ENCODE peak calls at places on chromosomes 2 and 18, in six cellular contexts. M is uterus; W is adipocyte; S is epithelial cell of prostate; H is activated T-cell treated with anti-CD3 and anti-CD28 coated beads for 1 hour; U is stimulated activated CD8-positive, alpha-beta memory T cell treated with anti-CD3 and anti-CD28 coated beads, Interleukin-15, amount 100 ng/mL, for 4 hours. C is an unnamed sample.

GRCh38 chr2:216692636-216693413 is 2.5 kb downstream of the IGFBP5 start:
- DNase-seq in M (peak), W (peak), U (peak), S (no peak), H (peak), C (peak)

GRCh38 chr2:110773470-110773921 is 41.1 kb downstream of the ACOXL start:
- DNase-seq in W (no peak), U (no peak), S (no peak), H (no peak), M (no peak), C (no peak)

GRCh38 chr2:118202707-118203303 is 114.5 kb downstream of the INSIG2 start:
- DNase-seq in M (no peak), W (peak), U (no peak), S (no peak), H (peak), C (peak)

GRCh38 chr2:154132827-154133226 is 261.1 kb downstream of the GALNT13 start:
- DNase-seq in H (no peak), U (no peak), W (no peak), M (no peak), S (no peak), C (no peak)

GRCh38 chr2:227447606-227448005 is 24.4 kb upstream of the AGFG1 start:
- DNase-seq in S (no peak), M (no peak), W (peak), H (no peak), U (no peak), C (no peak)

GRCh38 chr2:112021781-112022231 is 33.3 kb upstream of the TMEM87B start:
- DNase-seq in H (no peak), W (no peak), U (no peak), M (no peak), S (no peak), C (no peak)

GRCh38 chr2:115084446-115084845 is 642.0 kb downstream of the DPP10 start:
- DNase-seq in U (no peak), H (no peak), W (no peak), M (no peak), S (no peak), C (no peak)

GRCh38 chr18:59446012-59446411 is 86.9 kb upstream of the LMAN1 start:
- DNase-seq in U (no peak), W (peak), H (no peak), S (no peak), M (no peak), C (no peak)

GRCh38 chr18:57523171-57523956 is 63.1 kb downstream of the FECH start:
- DNase-seq in H (no peak), U (no peak), M (no peak), W (no peak), S (no peak), C (no peak)